ENCODE peak calls at places on chromosomes 1 and 21, in five cellular contexts. One of them, this sample, is unnamed.
A peak's percentile ranks its signal among the peaks of the same experiment; 100 is the strongest.

GRCh38 chr21:33368576-33368975 is 34.6 kb upstream of the IFNGR2 start:
- DNase-seq in HCT116: no peak
- DNase-seq in K562: no peak
- DNase-seq in GM12878: no peak
- DNase-seq in HepG2: no peak
- DNase-seq in this sample: no peak

GRCh38 chr1:101178688-101179491 is 57.9 kb upstream of the S1PR1 start:
- DNase-seq in GM12878: peak; percentile 80
- DNase-seq in HCT116: no peak
- DNase-seq in K562: no peak
- DNase-seq in HepG2: no peak
- DNase-seq in this sample: no peak

GRCh38 chr1:23867542-23867952 is 543 bp downstream of the FUCA1 start:
- DNase-seq in HepG2: no peak
- DNase-seq in HCT116: no peak
- DNase-seq in GM12878: no peak
- DNase-seq in K562: peak; percentile 76
- DNase-seq in this sample: no peak

GRCh38 chr1:221672160-221672762 is 69.6 kb downstream of the DUSP10 start:
- DNase-seq in K562: no peak
- DNase-seq in HepG2: no peak
- DNase-seq in HCT116: no peak
- DNase-seq in GM12878: no peak
- DNase-seq in this sample: no peak

GRCh38 chr1:151992345-151993083 is 1.1 kb downstream of the S100A10 start:
- DNase-seq in GM12878: no peak
- DNase-seq in K562: peak; percentile 65
- DNase-seq in HCT116: peak; percentile 99
- DNase-seq in HepG2: peak; percentile 73
- DNase-seq in this sample: peak; percentile 75

GRCh38 chr1:16375521-16376359 is 8.7 kb downstream of the SZRD1 start:
- DNase-seq in GM12878: no peak
- DNase-seq in HepG2: no peak
- DNase-seq in K562: peak; percentile 8
- DNase-seq in HCT116: no peak
- DNase-seq in this sample: no peak

GRCh38 chr1:58116284-58116683 is 430.2 kb downstream of the OMA1 start:
- DNase-seq in HCT116: no peak
- DNase-seq in HepG2: no peak
- DNase-seq in GM12878: no peak
- DNase-seq in K562: no peak
- DNase-seq in this sample: no peak

GRCh38 chr1:214435867-214436266 is 115.5 kb downstream of the PTPN14 start:
- DNase-seq in K562: no peak
- DNase-seq in HepG2: no peak
- DNase-seq in HCT116: no peak
- DNase-seq in GM12878: no peak
- DNase-seq in this sample: no peak

GRCh38 chr1:64861611-64862010 is 104.7 kb downstream of the JAK1 start:
- DNase-seq in HepG2: peak; percentile 31
- DNase-seq in HCT116: no peak
- DNase-seq in GM12878: no peak
- DNase-seq in K562: no peak
- DNase-seq in this sample: peak; percentile 62

GRCh38 chr1:18256318-18257235 is 149.0 kb downstream of the IGSF21 start:
- DNase-seq in K562: peak; percentile 76
- DNase-seq in HepG2: peak; percentile 10
- DNase-seq in GM12878: no peak
- DNase-seq in HCT116: no peak
- DNase-seq in this sample: peak; percentile 41

GRCh38 chr1:11421443-11421842 is 57.5 kb upstream of the DISP3 start:
- DNase-seq in HCT116: no peak
- DNase-seq in HepG2: no peak
- DNase-seq in GM12878: no peak
- DNase-seq in K562: no peak
- DNase-seq in this sample: no peak

GRCh38 chr1:156251527-156251926 is 3.7 kb upstream of the PAQR6 start:
- DNase-seq in HepG2: no peak
- DNase-seq in HCT116: no peak
- DNase-seq in K562: no peak
- DNase-seq in GM12878: no peak
- DNase-seq in this sample: no peak

GRCh38 chr1:44881011-44881632 is 38.1 kb upstream of the PTCH2 start:
- DNase-seq in HepG2: no peak
- DNase-seq in HCT116: no peak
- DNase-seq in K562: no peak
- DNase-seq in GM12878: no peak
- DNase-seq in this sample: no peak

GRCh38 chr1:234531181-234532132 is 52.5 kb upstream of the TARBP1 start:
- DNase-seq in HCT116: no peak
- DNase-seq in K562: no peak
- DNase-seq in GM12878: no peak
- DNase-seq in HepG2: no peak
- DNase-seq in this sample: peak; percentile 57

GRCh38 chr1:38029081-38029681 is 16.6 kb downstream of the UTP11 start:
- DNase-seq in GM12878: no peak
- DNase-seq in HCT116: no peak
- DNase-seq in HepG2: no peak
- DNase-seq in K562: peak; percentile 44
- DNase-seq in this sample: no peak

GRCh38 chr1:57597036-57597435 is 173.2 kb upstream of the DAB1 start:
- DNase-seq in K562: no peak
- DNase-seq in HCT116: no peak
- DNase-seq in HepG2: no peak
- DNase-seq in GM12878: no peak
- DNase-seq in this sample: no peak

GRCh38 chr1:54273837-54274192 is 73.8 kb downstream of the MRPL37 start:
- DNase-seq in HepG2: no peak
- DNase-seq in K562: peak; percentile 95
- DNase-seq in HCT116: no peak
- DNase-seq in GM12878: no peak
- DNase-seq in this sample: no peak

GRCh38 chr21:25569084-25569483 is 38.2 kb downstream of the MRPL39 start:
- DNase-seq in HCT116: no peak
- DNase-seq in HepG2: no peak
- DNase-seq in GM12878: no peak
- DNase-seq in K562: no peak
- DNase-seq in this sample: no peak

GRCh38 chr1:19861034-19861433 is 21.2 kb upstream of the OTUD3 start:
- DNase-seq in HCT116: no peak
- DNase-seq in HepG2: no peak
- DNase-seq in K562: peak; percentile 24
- DNase-seq in GM12878: no peak
- DNase-seq in this sample: no peak

GRCh38 chr1:9280015-9280860 is 12.5 kb upstream of the SPSB1 start:
- DNase-seq in HCT116: peak; percentile 67
- DNase-seq in HepG2: peak; percentile 35
- DNase-seq in K562: peak; percentile 60
- DNase-seq in GM12878: no peak
- DNase-seq in this sample: no peak

GRCh38 chr1:38872401-38873026 is 634 bp downstream of the MYCBP start:
- DNase-seq in K562: no peak
- DNase-seq in HCT116: no peak
- DNase-seq in GM12878: no peak
- DNase-seq in HepG2: no peak
- DNase-seq in this sample: no peak

GRCh38 chr1:1371354-1371740 is 3.7 kb downstream of the AURKAIP1 start:
- DNase-seq in K562: no peak
- DNase-seq in HCT116: no peak
- DNase-seq in GM12878: no peak
- DNase-seq in HepG2: no peak
- DNase-seq in this sample: no peak

GRCh38 chr1:186681806-186682205 is 1.6 kb upstream of the PTGS2 start:
- DNase-seq in HCT116: no peak
- DNase-seq in K562: no peak
- DNase-seq in GM12878: no peak
- DNase-seq in HepG2: no peak
- DNase-seq in this sample: no peak

GRCh38 chr1:53462769-53463501 is 3.7 kb downstream of the DMRTB1 start:
- DNase-seq in K562: no peak
- DNase-seq in HCT116: no peak
- DNase-seq in GM12878: no peak
- DNase-seq in HepG2: no peak
- DNase-seq in this sample: no peak

GRCh38 chr1:154344977-154345837 is 19.9 kb downstream of the ATP8B2 start:
- DNase-seq in GM12878: no peak
- DNase-seq in K562: peak; percentile 61
- DNase-seq in HCT116: no peak
- DNase-seq in HepG2: peak; percentile 44
- DNase-seq in this sample: no peak

DNA sequence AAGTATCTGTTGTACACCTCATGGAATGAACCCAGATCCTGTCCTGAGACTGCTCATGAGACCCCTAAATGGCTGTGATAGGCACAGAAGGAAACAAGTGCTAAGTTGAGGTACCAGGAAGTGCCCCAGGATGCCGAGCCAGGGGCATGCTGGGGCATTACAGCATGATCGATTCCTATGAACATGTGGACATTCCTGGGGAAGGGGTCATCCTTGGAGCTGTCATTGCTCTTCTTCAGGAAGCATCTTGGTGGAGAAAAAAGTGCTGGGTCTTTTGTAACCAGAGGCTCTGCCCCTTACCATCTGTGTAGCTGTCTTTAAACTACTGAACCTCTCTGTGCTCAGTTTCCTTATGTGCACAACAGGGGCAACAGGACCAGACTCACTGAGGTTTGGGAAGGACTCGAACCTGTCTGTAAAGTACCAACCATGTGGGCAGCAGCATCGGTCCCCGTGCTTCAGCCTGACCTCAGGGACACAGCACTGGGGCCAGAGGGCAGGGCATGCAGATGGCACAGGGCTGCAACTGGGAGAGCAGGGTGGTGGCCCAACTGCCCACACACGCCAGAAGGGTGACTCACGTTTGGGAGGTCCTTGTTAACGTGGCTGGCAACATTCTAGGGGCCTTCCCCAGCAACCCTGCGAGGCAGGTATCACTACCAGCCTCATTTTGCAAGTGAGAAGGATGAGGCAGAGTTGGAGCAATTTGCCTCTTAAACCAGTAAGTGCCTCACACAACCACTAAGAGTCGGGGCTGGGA is 142.3 kb upstream of the EDN2 start:
- DNase-seq in HepG2: no peak
- DNase-seq in GM12878: peak; percentile 33
- DNase-seq in K562: no peak
- DNase-seq in HCT116: peak; percentile 19
- DNase-seq in this sample: no peak
- TF ChIP-seq SRF in HepG2: no peak
- TF ChIP-seq SRF in GM12878: no peak
- TF ChIP-seq SRF in K562: no peak
- TF ChIP-seq SRF in HCT116: no peak
- TF ChIP-seq SRF in this sample: no peak

DNA sequence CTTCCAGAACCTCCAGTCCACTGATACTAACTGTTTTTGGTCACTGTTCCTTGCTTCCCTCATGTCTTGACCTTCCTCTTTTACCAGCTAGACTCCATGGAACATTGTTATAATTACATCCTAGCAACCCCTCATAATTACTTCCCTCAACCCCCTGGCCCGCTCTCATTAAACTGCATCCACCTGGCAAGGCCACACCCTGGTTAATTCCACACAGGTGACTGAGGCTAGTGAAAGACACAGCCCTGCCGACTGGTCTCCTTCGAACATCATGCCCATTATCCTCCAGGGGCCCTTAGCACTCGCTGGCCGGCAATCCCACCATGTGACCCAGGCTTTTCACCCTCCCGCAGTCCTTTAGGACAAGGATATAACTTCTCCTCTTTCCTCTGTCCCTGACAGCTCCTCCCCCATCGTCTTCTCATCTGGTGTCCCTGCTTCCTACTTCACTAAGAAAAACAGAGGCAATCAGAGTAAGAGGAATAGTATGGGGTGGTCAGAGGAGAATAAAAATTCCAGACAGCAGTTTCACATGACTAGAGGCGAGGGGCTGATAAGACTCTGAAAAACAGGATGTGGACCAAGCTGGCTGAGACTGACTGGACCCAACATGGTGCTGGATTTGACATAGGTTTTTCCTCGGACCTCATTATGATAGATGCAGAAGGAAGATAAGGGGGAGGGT is 8.8 kb upstream of the TENT5B start:
- DNase-seq in HCT116: no peak
- DNase-seq in K562: no peak
- DNase-seq in GM12878: no peak
- DNase-seq in HepG2: no peak
- DNase-seq in this sample: no peak
- TF ChIP-seq SRF in HCT116: no peak
- TF ChIP-seq SRF in K562: no peak
- TF ChIP-seq SRF in GM12878: no peak
- TF ChIP-seq SRF in HepG2: no peak
- TF ChIP-seq SRF in this sample: no peak

GRCh38 chr1:248625166-248625565 is 9.7 kb downstream of the OR2T11 start:
- DNase-seq in K562: no peak
- DNase-seq in GM12878: no peak
- DNase-seq in HCT116: no peak
- DNase-seq in HepG2: no peak
- DNase-seq in this sample: no peak

GRCh38 chr1:248618878-248619277 is 16.0 kb downstream of the OR2T11 start:
- DNase-seq in HepG2: peak; percentile 52
- DNase-seq in GM12878: no peak
- DNase-seq in K562: no peak
- DNase-seq in HCT116: peak; percentile 21
- DNase-seq in this sample: no peak

GRCh38 chr1:248625971-248626370 is 8.9 kb downstream of the OR2T11 start:
- DNase-seq in HepG2: no peak
- DNase-seq in K562: no peak
- DNase-seq in HCT116: no peak
- DNase-seq in GM12878: no peak
- DNase-seq in this sample: no peak

GRCh38 chr1:248618119-248618518 is 16.8 kb downstream of the OR2T11 start:
- DNase-seq in K562: no peak
- DNase-seq in HepG2: no peak
- DNase-seq in HCT116: no peak
- DNase-seq in GM12878: no peak
- DNase-seq in this sample: no peak

DNA sequence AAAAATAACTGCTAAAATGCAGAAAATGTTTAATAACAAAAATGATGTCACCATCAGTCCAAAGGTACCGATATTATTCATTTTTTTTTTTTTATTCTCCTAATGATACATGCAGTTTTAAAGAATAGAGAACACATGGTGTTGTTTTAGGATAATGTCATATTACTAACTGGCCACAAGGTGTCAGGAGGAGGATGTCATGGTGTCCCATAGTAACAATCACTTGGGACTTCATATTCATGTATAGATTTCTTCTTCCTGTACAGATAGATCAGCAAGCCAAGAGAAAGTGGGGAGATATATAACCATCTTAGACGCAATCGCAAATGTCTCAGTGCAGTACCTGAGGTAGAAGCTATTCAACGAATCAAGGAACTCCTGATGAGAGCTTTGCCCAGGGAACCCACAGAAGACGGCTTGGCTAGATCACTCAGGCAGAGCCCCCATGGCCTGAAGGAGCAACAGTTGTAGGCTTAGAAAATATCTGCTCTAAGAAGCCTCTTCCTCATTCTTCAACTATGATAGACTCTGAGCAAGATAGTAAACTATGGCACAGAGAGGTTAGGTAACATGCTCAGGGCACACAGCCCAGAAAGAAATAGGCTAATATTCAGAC is 12.3 kb downstream of the OR2T11 start:
- DNase-seq in HCT116: peak; percentile 6
- DNase-seq in K562: peak; percentile 14
- DNase-seq in GM12878: no peak
- DNase-seq in HepG2: peak; percentile 44
- DNase-seq in this sample: no peak
- TF ChIP-seq SRF in HCT116: no peak
- TF ChIP-seq SRF in K562: no peak
- TF ChIP-seq SRF in GM12878: no peak
- TF ChIP-seq SRF in HepG2: no peak
- TF ChIP-seq SRF in this sample: no peak

GRCh38 chr1:85134583-85135455 is 66.0 kb downstream of the SYDE2 start:
- DNase-seq in GM12878: no peak
- DNase-seq in HepG2: peak; percentile 20
- DNase-seq in HCT116: no peak
- DNase-seq in K562: no peak
- DNase-seq in this sample: no peak
- TF ChIP-seq SRF in GM12878: no peak
- TF ChIP-seq SRF in HepG2: no peak
- TF ChIP-seq SRF in HCT116: no peak
- TF ChIP-seq SRF in K562: no peak
- TF ChIP-seq SRF in this sample: no peak

This sample was measured in H1.